ENCODE peak calls at places on chromosomes 5 and 9, in nine cellular contexts. One of them, this sample, is unnamed.

GRCh38 chr9:110969971-110970381 is 68.3 kb downstream of the LPAR1 start:
- DNase-seq in brain microvascular endothelial cell: peak; percentile 80
- DNase-seq in uterus: peak; percentile 16
- DNase-seq in stomach: no peak
- DNase-seq in upper lobe of right lung: no peak
- DNase-seq in PC-9: peak; percentile 39
- DNase-seq in psoas muscle: no peak
- DNase-seq in AG10803: peak; percentile 80
- DNase-seq in GM06990: no peak
- DNase-seq in this sample: peak; percentile 63

GRCh38 chr9:10925896-10926295 is 313.1 kb upstream of the PTPRD start:
- DNase-seq in brain microvascular endothelial cell: no peak
- DNase-seq in uterus: no peak
- DNase-seq in stomach: no peak
- DNase-seq in upper lobe of right lung: no peak
- DNase-seq in PC-9: no peak
- DNase-seq in psoas muscle: no peak
- DNase-seq in AG10803: no peak
- DNase-seq in GM06990: no peak
- DNase-seq in this sample: no peak

GRCh38 chr5:112720576-112720975 is 17.1 kb upstream of the APC start:
- DNase-seq in brain microvascular endothelial cell: no peak
- DNase-seq in uterus: no peak
- DNase-seq in stomach: no peak
- DNase-seq in upper lobe of right lung: no peak
- DNase-seq in PC-9: no peak
- DNase-seq in psoas muscle: no peak
- DNase-seq in AG10803: no peak
- DNase-seq in GM06990: no peak
- DNase-seq in this sample: no peak

GRCh38 chr5:54361683-54362411 is 51.5 kb upstream of the ARL15 start:
- DNase-seq in brain microvascular endothelial cell: no peak
- DNase-seq in uterus: peak; percentile 45
- DNase-seq in stomach: peak; percentile 37
- DNase-seq in upper lobe of right lung: no peak
- DNase-seq in PC-9: no peak
- DNase-seq in psoas muscle: no peak
- DNase-seq in AG10803: peak; percentile 58
- DNase-seq in GM06990: no peak
- DNase-seq in this sample: no peak

GRCh38 chr5:59768204-59769040 is 125.1 kb downstream of the PDE4D start:
- DNase-seq in brain microvascular endothelial cell: peak; percentile 83
- DNase-seq in uterus: peak; percentile 66
- DNase-seq in stomach: peak; percentile 76
- DNase-seq in upper lobe of right lung: peak; percentile 71
- DNase-seq in PC-9: peak; percentile 58
- DNase-seq in psoas muscle: peak; percentile 33
- DNase-seq in AG10803: peak; percentile 54
- DNase-seq in GM06990: peak; percentile 9
- DNase-seq in this sample: peak; percentile 64

GRCh38 chr9:27337833-27338526 is 41.0 kb upstream of the EQTN start:
- DNase-seq in brain microvascular endothelial cell: no peak
- DNase-seq in uterus: no peak
- DNase-seq in stomach: peak; percentile 41
- DNase-seq in upper lobe of right lung: peak; percentile 71
- DNase-seq in PC-9: no peak
- DNase-seq in psoas muscle: no peak
- DNase-seq in AG10803: no peak
- DNase-seq in GM06990: no peak
- DNase-seq in this sample: no peak

GRCh38 chr9:34178698-34179527 is at the start of gene UBAP1:
- DNase-seq in brain microvascular endothelial cell: peak; percentile 96
- DNase-seq in uterus: peak; percentile 97
- DNase-seq in stomach: peak; percentile 98
- DNase-seq in upper lobe of right lung: peak; percentile 98
- DNase-seq in PC-9: peak; percentile 90
- DNase-seq in psoas muscle: peak; percentile 96
- DNase-seq in AG10803: peak; percentile 96
- DNase-seq in GM06990: peak; percentile 95
- DNase-seq in this sample: peak; percentile 97

GRCh38 chr5:107670028-107670926 is 460 bp downstream of the EFNA5 start:
- DNase-seq in brain microvascular endothelial cell: peak; percentile 20
- DNase-seq in uterus: no peak
- DNase-seq in stomach: peak; percentile 50
- DNase-seq in upper lobe of right lung: peak; percentile 68
- DNase-seq in PC-9: peak; percentile 32
- DNase-seq in psoas muscle: peak; percentile 31
- DNase-seq in AG10803: no peak
- DNase-seq in GM06990: peak; percentile 76
- DNase-seq in this sample: no peak

GRCh38 chr5:167381457-167381856 is 910.0 kb upstream of the WWC1 start:
- DNase-seq in brain microvascular endothelial cell: no peak
- DNase-seq in uterus: no peak
- DNase-seq in stomach: no peak
- DNase-seq in upper lobe of right lung: no peak
- DNase-seq in PC-9: no peak
- DNase-seq in psoas muscle: no peak
- DNase-seq in AG10803: no peak
- DNase-seq in GM06990: no peak
- DNase-seq in this sample: no peak

GRCh38 chr9:127904888-127905728 is 5.7 kb upstream of the ST6GALNAC6 start:
- DNase-seq in brain microvascular endothelial cell: no peak
- DNase-seq in uterus: peak; percentile 18
- DNase-seq in stomach: no peak
- DNase-seq in upper lobe of right lung: peak; percentile 64
- DNase-seq in PC-9: no peak
- DNase-seq in psoas muscle: no peak
- DNase-seq in AG10803: no peak
- DNase-seq in GM06990: peak; percentile 64
- DNase-seq in this sample: no peak

GRCh38 chr5:124868661-124869060 is 122.2 kb upstream of the ZNF608 start:
- DNase-seq in brain microvascular endothelial cell: no peak
- DNase-seq in uterus: no peak
- DNase-seq in stomach: no peak
- DNase-seq in upper lobe of right lung: no peak
- DNase-seq in PC-9: no peak
- DNase-seq in psoas muscle: no peak
- DNase-seq in AG10803: peak; percentile 18
- DNase-seq in GM06990: no peak
- DNase-seq in this sample: no peak

GRCh38 chr9:21974542-21975409 is 19.4 kb downstream of the CDKN2A start:
- DNase-seq in brain microvascular endothelial cell: peak; percentile 80
- DNase-seq in uterus: no peak
- DNase-seq in stomach: peak; percentile 61
- DNase-seq in upper lobe of right lung: no peak
- DNase-seq in PC-9: peak; percentile 82
- DNase-seq in psoas muscle: peak; percentile 25
- DNase-seq in AG10803: peak; percentile 47
- DNase-seq in GM06990: peak; percentile 61
- DNase-seq in this sample: peak; percentile 49

GRCh38 chr9:36575411-36575882 is 2.8 kb downstream of the MELK start:
- DNase-seq in brain microvascular endothelial cell: no peak
- DNase-seq in uterus: no peak
- DNase-seq in stomach: no peak
- DNase-seq in upper lobe of right lung: no peak
- DNase-seq in PC-9: no peak
- DNase-seq in psoas muscle: no peak
- DNase-seq in AG10803: peak; percentile 56
- DNase-seq in GM06990: no peak
- DNase-seq in this sample: peak; percentile 65

GRCh38 chr9:108445431-108446018 is 410.3 kb downstream of the ACTL7B start:
- DNase-seq in brain microvascular endothelial cell: no peak
- DNase-seq in uterus: no peak
- DNase-seq in stomach: no peak
- DNase-seq in upper lobe of right lung: no peak
- DNase-seq in PC-9: no peak
- DNase-seq in psoas muscle: no peak
- DNase-seq in AG10803: no peak
- DNase-seq in GM06990: no peak
- DNase-seq in this sample: no peak

GRCh38 chr5:172569862-172570558 is 71.1 kb upstream of the NEURL1B start:
- DNase-seq in brain microvascular endothelial cell: no peak
- DNase-seq in uterus: no peak
- DNase-seq in stomach: no peak
- DNase-seq in upper lobe of right lung: no peak
- DNase-seq in PC-9: no peak
- DNase-seq in psoas muscle: no peak
- DNase-seq in AG10803: no peak
- DNase-seq in GM06990: no peak
- DNase-seq in this sample: no peak

GRCh38 chr9:21454149-21454548 is 13.9 kb downstream of the IFNA1 start:
- DNase-seq in brain microvascular endothelial cell: no peak
- DNase-seq in uterus: no peak
- DNase-seq in stomach: no peak
- DNase-seq in upper lobe of right lung: no peak
- DNase-seq in PC-9: no peak
- DNase-seq in psoas muscle: no peak
- DNase-seq in AG10803: peak; percentile 66
- DNase-seq in GM06990: no peak
- DNase-seq in this sample: peak; percentile 78

GRCh38 chr5:143601917-143602333 is 198.4 kb upstream of the NR3C1 start:
- DNase-seq in brain microvascular endothelial cell: no peak
- DNase-seq in uterus: no peak
- DNase-seq in stomach: no peak
- DNase-seq in upper lobe of right lung: no peak
- DNase-seq in PC-9: no peak
- DNase-seq in psoas muscle: no peak
- DNase-seq in AG10803: no peak
- DNase-seq in GM06990: no peak
- DNase-seq in this sample: no peak
- H3K4me3 ChIP-seq in brain microvascular endothelial cell: no peak overlapping the region
- H3K4me3 ChIP-seq in uterus: no peak overlapping the region
- H3K4me3 ChIP-seq in stomach: no peak overlapping the region
- H3K4me3 ChIP-seq in upper lobe of right lung: no peak overlapping the region
- H3K4me3 ChIP-seq in PC-9: no peak overlapping the region
- H3K4me3 ChIP-seq in psoas muscle: no peak overlapping the region
- H3K4me3 ChIP-seq in AG10803: no peak overlapping the region
- H3K4me3 ChIP-seq in GM06990: no peak overlapping the region
- H3K4me3 ChIP-seq in this sample: no peak overlapping the region

GRCh38 chr5:133868946-133869674 is 99.3 kb downstream of the C5orf15 start:
- DNase-seq in brain microvascular endothelial cell: peak; percentile 74
- DNase-seq in uterus: peak; percentile 37
- DNase-seq in stomach: peak; percentile 78
- DNase-seq in upper lobe of right lung: peak; percentile 83
- DNase-seq in PC-9: peak; percentile 50
- DNase-seq in psoas muscle: peak; percentile 70
- DNase-seq in AG10803: peak; percentile 74
- DNase-seq in GM06990: peak; percentile 29
- DNase-seq in this sample: peak; percentile 73
- TF ChIP-seq CTCF in brain microvascular endothelial cell: peak; percentile 90
- TF ChIP-seq CTCF in uterus: peak; percentile 51
- TF ChIP-seq CTCF in stomach: peak; percentile 75
- TF ChIP-seq CTCF in upper lobe of right lung: peak; percentile 83
- TF ChIP-seq CTCF in PC-9: peak; percentile 42
- TF ChIP-seq CTCF in psoas muscle: peak; percentile 78
- TF ChIP-seq CTCF in AG10803: peak; percentile 74
- TF ChIP-seq CTCF in GM06990: peak; percentile 81
- TF ChIP-seq CTCF in this sample: peak; percentile 82

GRCh38 chr9:134375430-134376385 is 49.5 kb downstream of the RXRA start:
- DNase-seq in brain microvascular endothelial cell: peak; percentile 27
- DNase-seq in uterus: no peak
- DNase-seq in stomach: no peak
- DNase-seq in upper lobe of right lung: no peak
- DNase-seq in PC-9: no peak
- DNase-seq in psoas muscle: peak; percentile 88
- DNase-seq in AG10803: peak; percentile 24
- DNase-seq in GM06990: no peak
- DNase-seq in this sample: peak; percentile 22

GRCh38 chr9:134373953-134374300 is 47.7 kb downstream of the RXRA start:
- DNase-seq in brain microvascular endothelial cell: no peak
- DNase-seq in uterus: no peak
- DNase-seq in stomach: no peak
- DNase-seq in upper lobe of right lung: no peak
- DNase-seq in PC-9: no peak
- DNase-seq in psoas muscle: no peak
- DNase-seq in AG10803: no peak
- DNase-seq in GM06990: no peak
- DNase-seq in this sample: no peak

GRCh38 chr9:134376386-134377142 is 50.3 kb downstream of the RXRA start:
- DNase-seq in brain microvascular endothelial cell: no peak
- DNase-seq in uterus: no peak
- DNase-seq in stomach: no peak
- DNase-seq in upper lobe of right lung: no peak
- DNase-seq in PC-9: no peak
- DNase-seq in psoas muscle: peak; percentile 68
- DNase-seq in AG10803: no peak
- DNase-seq in GM06990: no peak
- DNase-seq in this sample: no peak

GRCh38 chr9:134374301-134375010 is 48.2 kb downstream of the RXRA start:
- DNase-seq in brain microvascular endothelial cell: no peak
- DNase-seq in uterus: no peak
- DNase-seq in stomach: no peak
- DNase-seq in upper lobe of right lung: peak; percentile 84
- DNase-seq in PC-9: no peak
- DNase-seq in psoas muscle: peak; percentile 84
- DNase-seq in AG10803: no peak
- DNase-seq in GM06990: no peak
- DNase-seq in this sample: no peak

DNA sequence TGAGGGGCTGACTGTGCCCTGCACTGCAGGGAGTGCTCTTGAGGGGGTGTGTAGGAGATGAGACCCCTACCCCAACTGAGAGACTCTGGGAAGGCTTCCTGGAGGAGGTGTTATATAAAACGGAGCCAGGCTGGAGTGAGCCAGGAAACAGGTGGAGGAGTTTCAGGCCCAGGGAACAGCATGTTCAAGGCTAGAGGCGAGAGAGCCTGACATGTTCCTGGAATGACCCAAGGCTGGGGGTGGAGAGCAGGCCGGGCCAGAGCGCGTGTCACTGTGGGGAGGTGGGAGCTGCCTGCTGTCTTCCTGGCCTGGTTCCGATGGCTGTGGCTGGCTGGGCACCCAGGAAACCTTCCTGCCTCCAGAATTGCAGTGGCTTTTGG is 48.7 kb downstream of the RXRA start:
- DNase-seq in brain microvascular endothelial cell: no peak
- DNase-seq in uterus: peak; percentile 76
- DNase-seq in stomach: no peak
- DNase-seq in upper lobe of right lung: peak; percentile 88
- DNase-seq in PC-9: no peak
- DNase-seq in psoas muscle: peak; percentile 86
- DNase-seq in AG10803: peak; percentile 32
- DNase-seq in GM06990: no peak
- DNase-seq in this sample: peak; percentile 34
- H3K4me3 ChIP-seq in brain microvascular endothelial cell: no peak overlapping the region
- H3K4me3 ChIP-seq in uterus: peak overlapping the region; percentile 19
- H3K4me3 ChIP-seq in stomach: no peak overlapping the region
- H3K4me3 ChIP-seq in upper lobe of right lung: no peak overlapping the region
- H3K4me3 ChIP-seq in PC-9: no peak overlapping the region
- H3K4me3 ChIP-seq in psoas muscle: peak overlapping the region; percentile 55
- H3K4me3 ChIP-seq in AG10803: no peak overlapping the region
- H3K4me3 ChIP-seq in GM06990: no peak overlapping the region
- H3K4me3 ChIP-seq in this sample: no peak overlapping the region

DNA sequence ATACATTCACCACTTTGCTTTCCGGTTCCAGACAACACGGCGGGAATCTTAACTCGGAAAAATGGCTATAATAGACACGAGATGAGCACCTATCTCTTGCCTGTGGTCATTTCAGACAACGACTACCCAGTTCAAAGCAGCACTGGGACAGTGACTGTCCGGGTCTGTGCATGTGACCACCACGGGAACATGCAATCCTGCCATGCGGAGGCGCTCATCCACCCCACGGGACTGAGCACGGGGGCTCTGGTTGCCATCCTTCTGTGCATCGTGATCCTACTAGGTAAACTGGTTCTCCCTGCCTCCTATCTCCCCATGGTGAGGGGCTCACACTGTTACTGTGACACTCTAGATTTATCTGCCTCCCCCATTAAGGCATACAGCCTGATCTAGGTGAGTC is 124.2 kb downstream of the CDH6 start:
- DNase-seq in brain microvascular endothelial cell: no peak
- DNase-seq in uterus: no peak
- DNase-seq in stomach: no peak
- DNase-seq in upper lobe of right lung: no peak
- DNase-seq in PC-9: no peak
- DNase-seq in psoas muscle: no peak
- DNase-seq in AG10803: no peak
- DNase-seq in GM06990: peak; percentile 1
- DNase-seq in this sample: no peak
- TF ChIP-seq CTCF in brain microvascular endothelial cell: no peak
- TF ChIP-seq CTCF in uterus: no peak
- TF ChIP-seq CTCF in stomach: no peak
- TF ChIP-seq CTCF in upper lobe of right lung: no peak
- TF ChIP-seq CTCF in PC-9: no peak
- TF ChIP-seq CTCF in psoas muscle: no peak
- TF ChIP-seq CTCF in AG10803: no peak
- TF ChIP-seq CTCF in GM06990: no peak
- TF ChIP-seq CTCF in this sample: no peak